ENCODE peak calls at places on chromosomes 2 and 18, in nine cellular contexts. One of them, this sample, is unnamed.

GRCh38 chr2:54708584-54709340 is 14.7 kb upstream of the EML6 start:
- DNase-seq in stimulated activated CD4-positive, alpha-beta T cell treated with anti-CD3 and anti-CD28 coated beads, Interleukin-2, amount 100 ng/mL, for 24 hours: peak; percentile 19
- DNase-seq in lower lobe of right lung: peak; percentile 60
- DNase-seq in HT-29: peak; percentile 54
- DNase-seq in NCI-H1694 treated with DMSO at 0.1 percent for 48 hours: no peak
- DNase-seq in right cardiac atrium: peak; percentile 82
- DNase-seq in SW 1271: no peak
- DNase-seq in HT1080: no peak
- DNase-seq in fibroblast of pulmonary artery: no peak
- DNase-seq in this sample: peak; percentile 15

GRCh38 chr2:217331577-217332139 is 471.8 kb upstream of the TNP1 start:
- DNase-seq in stimulated activated CD4-positive, alpha-beta T cell treated with anti-CD3 and anti-CD28 coated beads, Interleukin-2, amount 100 ng/mL, for 24 hours: no peak
- DNase-seq in lower lobe of right lung: no peak
- DNase-seq in HT-29: peak; percentile 64
- DNase-seq in NCI-H1694 treated with DMSO at 0.1 percent for 48 hours: no peak
- DNase-seq in right cardiac atrium: no peak
- DNase-seq in SW 1271: peak; percentile 29
- DNase-seq in HT1080: peak; percentile 79
- DNase-seq in fibroblast of pulmonary artery: peak; percentile 73
- DNase-seq in this sample: no peak

GRCh38 chr2:20186078-20186854 is 38.7 kb downstream of the SDC1 start:
- DNase-seq in stimulated activated CD4-positive, alpha-beta T cell treated with anti-CD3 and anti-CD28 coated beads, Interleukin-2, amount 100 ng/mL, for 24 hours: no peak
- DNase-seq in lower lobe of right lung: peak; percentile 71
- DNase-seq in HT-29: peak; percentile 84
- DNase-seq in NCI-H1694 treated with DMSO at 0.1 percent for 48 hours: no peak
- DNase-seq in right cardiac atrium: no peak
- DNase-seq in SW 1271: no peak
- DNase-seq in HT1080: peak; percentile 93
- DNase-seq in fibroblast of pulmonary artery: no peak
- DNase-seq in this sample: no peak

GRCh38 chr2:226985227-226985946 is 149.5 kb downstream of the RHBDD1 start:
- DNase-seq in stimulated activated CD4-positive, alpha-beta T cell treated with anti-CD3 and anti-CD28 coated beads, Interleukin-2, amount 100 ng/mL, for 24 hours: no peak
- DNase-seq in lower lobe of right lung: no peak
- DNase-seq in HT-29: peak; percentile 79
- DNase-seq in NCI-H1694 treated with DMSO at 0.1 percent for 48 hours: peak; percentile 97
- DNase-seq in right cardiac atrium: no peak
- DNase-seq in SW 1271: peak; percentile 43
- DNase-seq in HT1080: peak; percentile 66
- DNase-seq in fibroblast of pulmonary artery: peak; percentile 88
- DNase-seq in this sample: peak; percentile 28

GRCh38 chr18:9048808-9049494 is 53.5 kb upstream of the NDUFV2 start:
- DNase-seq in stimulated activated CD4-positive, alpha-beta T cell treated with anti-CD3 and anti-CD28 coated beads, Interleukin-2, amount 100 ng/mL, for 24 hours: no peak
- DNase-seq in lower lobe of right lung: no peak
- DNase-seq in HT-29: no peak
- DNase-seq in NCI-H1694 treated with DMSO at 0.1 percent for 48 hours: no peak
- DNase-seq in right cardiac atrium: no peak
- DNase-seq in SW 1271: no peak
- DNase-seq in HT1080: peak; percentile 79
- DNase-seq in fibroblast of pulmonary artery: peak; percentile 22
- DNase-seq in this sample: no peak

GRCh38 chr2:43218550-43219382 is 7.6 kb downstream of the ZFP36L2 start:
- DNase-seq in stimulated activated CD4-positive, alpha-beta T cell treated with anti-CD3 and anti-CD28 coated beads, Interleukin-2, amount 100 ng/mL, for 24 hours: peak; percentile 51
- DNase-seq in lower lobe of right lung: peak; percentile 84
- DNase-seq in HT-29: peak; percentile 54
- DNase-seq in NCI-H1694 treated with DMSO at 0.1 percent for 48 hours: no peak
- DNase-seq in right cardiac atrium: peak; percentile 83
- DNase-seq in SW 1271: no peak
- DNase-seq in HT1080: no peak
- DNase-seq in fibroblast of pulmonary artery: peak; percentile 18
- DNase-seq in this sample: peak; percentile 77

GRCh38 chr2:240913810-240914644 is 7.9 kb downstream of the CROCC2 start:
- DNase-seq in stimulated activated CD4-positive, alpha-beta T cell treated with anti-CD3 and anti-CD28 coated beads, Interleukin-2, amount 100 ng/mL, for 24 hours: peak; percentile 79
- DNase-seq in lower lobe of right lung: peak; percentile 72
- DNase-seq in HT-29: peak; percentile 41
- DNase-seq in NCI-H1694 treated with DMSO at 0.1 percent for 48 hours: peak; percentile 21
- DNase-seq in right cardiac atrium: peak; percentile 96
- DNase-seq in SW 1271: peak; percentile 22
- DNase-seq in HT1080: peak; percentile 28
- DNase-seq in fibroblast of pulmonary artery: peak; percentile 82
- DNase-seq in this sample: peak; percentile 77

GRCh38 chr2:128260239-128261138 is 58.2 kb downstream of the HS6ST1 start:
- DNase-seq in stimulated activated CD4-positive, alpha-beta T cell treated with anti-CD3 and anti-CD28 coated beads, Interleukin-2, amount 100 ng/mL, for 24 hours: no peak
- DNase-seq in lower lobe of right lung: no peak
- DNase-seq in HT-29: peak; percentile 79
- DNase-seq in NCI-H1694 treated with DMSO at 0.1 percent for 48 hours: no peak
- DNase-seq in right cardiac atrium: peak; percentile 89
- DNase-seq in SW 1271: no peak
- DNase-seq in HT1080: peak; percentile 86
- DNase-seq in fibroblast of pulmonary artery: peak; percentile 87
- DNase-seq in this sample: no peak

GRCh38 chr2:233108611-233109490 is 48.7 kb downstream of the INPP5D start:
- DNase-seq in stimulated activated CD4-positive, alpha-beta T cell treated with anti-CD3 and anti-CD28 coated beads, Interleukin-2, amount 100 ng/mL, for 24 hours: no peak
- DNase-seq in lower lobe of right lung: no peak
- DNase-seq in HT-29: no peak
- DNase-seq in NCI-H1694 treated with DMSO at 0.1 percent for 48 hours: no peak
- DNase-seq in right cardiac atrium: no peak
- DNase-seq in SW 1271: no peak
- DNase-seq in HT1080: no peak
- DNase-seq in fibroblast of pulmonary artery: no peak
- DNase-seq in this sample: no peak

GRCh38 chr2:100940766-100941645 is 61.1 kb upstream of the RPL31 start:
- DNase-seq in stimulated activated CD4-positive, alpha-beta T cell treated with anti-CD3 and anti-CD28 coated beads, Interleukin-2, amount 100 ng/mL, for 24 hours: peak; percentile 18
- DNase-seq in lower lobe of right lung: no peak
- DNase-seq in HT-29: no peak
- DNase-seq in NCI-H1694 treated with DMSO at 0.1 percent for 48 hours: no peak
- DNase-seq in right cardiac atrium: no peak
- DNase-seq in SW 1271: no peak
- DNase-seq in HT1080: no peak
- DNase-seq in fibroblast of pulmonary artery: no peak
- DNase-seq in this sample: no peak

GRCh38 chr2:48600917-48601316 is 16.7 kb upstream of the GTF2A1L start:
- DNase-seq in stimulated activated CD4-positive, alpha-beta T cell treated with anti-CD3 and anti-CD28 coated beads, Interleukin-2, amount 100 ng/mL, for 24 hours: no peak
- DNase-seq in lower lobe of right lung: no peak
- DNase-seq in HT-29: no peak
- DNase-seq in NCI-H1694 treated with DMSO at 0.1 percent for 48 hours: no peak
- DNase-seq in right cardiac atrium: no peak
- DNase-seq in SW 1271: no peak
- DNase-seq in HT1080: no peak
- DNase-seq in fibroblast of pulmonary artery: peak; percentile 60
- DNase-seq in this sample: no peak

GRCh38 chr2:135909976-135910375 is 33.7 kb upstream of the MCM6 start:
- DNase-seq in stimulated activated CD4-positive, alpha-beta T cell treated with anti-CD3 and anti-CD28 coated beads, Interleukin-2, amount 100 ng/mL, for 24 hours: no peak
- DNase-seq in lower lobe of right lung: no peak
- DNase-seq in HT-29: no peak
- DNase-seq in NCI-H1694 treated with DMSO at 0.1 percent for 48 hours: no peak
- DNase-seq in right cardiac atrium: no peak
- DNase-seq in SW 1271: peak; percentile 13
- DNase-seq in HT1080: no peak
- DNase-seq in fibroblast of pulmonary artery: peak; percentile 48
- DNase-seq in this sample: no peak

GRCh38 chr18:2480536-2480935 is 90.8 kb downstream of the METTL4 start:
- DNase-seq in stimulated activated CD4-positive, alpha-beta T cell treated with anti-CD3 and anti-CD28 coated beads, Interleukin-2, amount 100 ng/mL, for 24 hours: no peak
- DNase-seq in lower lobe of right lung: no peak
- DNase-seq in HT-29: no peak
- DNase-seq in NCI-H1694 treated with DMSO at 0.1 percent for 48 hours: no peak
- DNase-seq in right cardiac atrium: no peak
- DNase-seq in SW 1271: no peak
- DNase-seq in HT1080: no peak
- DNase-seq in fibroblast of pulmonary artery: no peak
- DNase-seq in this sample: no peak

GRCh38 chr18:26614374-26614773 is 66.0 kb upstream of the KCTD1 start:
- DNase-seq in stimulated activated CD4-positive, alpha-beta T cell treated with anti-CD3 and anti-CD28 coated beads, Interleukin-2, amount 100 ng/mL, for 24 hours: no peak
- DNase-seq in lower lobe of right lung: no peak
- DNase-seq in HT-29: no peak
- DNase-seq in NCI-H1694 treated with DMSO at 0.1 percent for 48 hours: no peak
- DNase-seq in right cardiac atrium: no peak
- DNase-seq in SW 1271: no peak
- DNase-seq in HT1080: no peak
- DNase-seq in fibroblast of pulmonary artery: no peak
- DNase-seq in this sample: no peak

GRCh38 chr2:204628926-204629661 is 83.8 kb downstream of the PARD3B start:
- DNase-seq in stimulated activated CD4-positive, alpha-beta T cell treated with anti-CD3 and anti-CD28 coated beads, Interleukin-2, amount 100 ng/mL, for 24 hours: no peak
- DNase-seq in lower lobe of right lung: no peak
- DNase-seq in HT-29: no peak
- DNase-seq in NCI-H1694 treated with DMSO at 0.1 percent for 48 hours: no peak
- DNase-seq in right cardiac atrium: no peak
- DNase-seq in SW 1271: no peak
- DNase-seq in HT1080: peak; percentile 46
- DNase-seq in fibroblast of pulmonary artery: peak; percentile 50
- DNase-seq in this sample: no peak

GRCh38 chr2:197620113-197620512 is 55.3 kb downstream of the RFTN2 start:
- DNase-seq in stimulated activated CD4-positive, alpha-beta T cell treated with anti-CD3 and anti-CD28 coated beads, Interleukin-2, amount 100 ng/mL, for 24 hours: no peak
- DNase-seq in lower lobe of right lung: no peak
- DNase-seq in HT-29: no peak
- DNase-seq in NCI-H1694 treated with DMSO at 0.1 percent for 48 hours: no peak
- DNase-seq in right cardiac atrium: no peak
- DNase-seq in SW 1271: no peak
- DNase-seq in HT1080: no peak
- DNase-seq in fibroblast of pulmonary artery: peak; percentile 42
- DNase-seq in this sample: no peak

GRCh38 chr18:58080516-58080915 is 36.5 kb downstream of the NEDD4L start:
- DNase-seq in stimulated activated CD4-positive, alpha-beta T cell treated with anti-CD3 and anti-CD28 coated beads, Interleukin-2, amount 100 ng/mL, for 24 hours: no peak
- DNase-seq in lower lobe of right lung: no peak
- DNase-seq in HT-29: no peak
- DNase-seq in NCI-H1694 treated with DMSO at 0.1 percent for 48 hours: no peak
- DNase-seq in right cardiac atrium: no peak
- DNase-seq in SW 1271: no peak
- DNase-seq in HT1080: no peak
- DNase-seq in fibroblast of pulmonary artery: no peak
- DNase-seq in this sample: no peak

GRCh38 chr2:150376627-150377335 is 110.7 kb downstream of the RND3 start:
- DNase-seq in stimulated activated CD4-positive, alpha-beta T cell treated with anti-CD3 and anti-CD28 coated beads, Interleukin-2, amount 100 ng/mL, for 24 hours: no peak
- DNase-seq in lower lobe of right lung: no peak
- DNase-seq in HT-29: no peak
- DNase-seq in NCI-H1694 treated with DMSO at 0.1 percent for 48 hours: no peak
- DNase-seq in right cardiac atrium: no peak
- DNase-seq in SW 1271: no peak
- DNase-seq in HT1080: no peak
- DNase-seq in fibroblast of pulmonary artery: peak; percentile 52
- DNase-seq in this sample: no peak

GRCh38 chr2:11427224-11427623 is 38.7 kb downstream of the E2F6 start:
- DNase-seq in stimulated activated CD4-positive, alpha-beta T cell treated with anti-CD3 and anti-CD28 coated beads, Interleukin-2, amount 100 ng/mL, for 24 hours: no peak
- DNase-seq in lower lobe of right lung: no peak
- DNase-seq in HT-29: no peak
- DNase-seq in NCI-H1694 treated with DMSO at 0.1 percent for 48 hours: no peak
- DNase-seq in right cardiac atrium: no peak
- DNase-seq in SW 1271: no peak
- DNase-seq in HT1080: no peak
- DNase-seq in fibroblast of pulmonary artery: no peak
- DNase-seq in this sample: no peak

GRCh38 chr18:36075862-36076587 is 8.7 kb upstream of the RPRD1A start:
- DNase-seq in stimulated activated CD4-positive, alpha-beta T cell treated with anti-CD3 and anti-CD28 coated beads, Interleukin-2, amount 100 ng/mL, for 24 hours: no peak
- DNase-seq in lower lobe of right lung: no peak
- DNase-seq in HT-29: no peak
- DNase-seq in NCI-H1694 treated with DMSO at 0.1 percent for 48 hours: no peak
- DNase-seq in right cardiac atrium: no peak
- DNase-seq in SW 1271: no peak
- DNase-seq in HT1080: peak; percentile 45
- DNase-seq in fibroblast of pulmonary artery: peak; percentile 81
- DNase-seq in this sample: no peak

GRCh38 chr2:227623225-227623624 is 5.9 kb downstream of the SCYGR4 start:
- DNase-seq in stimulated activated CD4-positive, alpha-beta T cell treated with anti-CD3 and anti-CD28 coated beads, Interleukin-2, amount 100 ng/mL, for 24 hours: no peak
- DNase-seq in lower lobe of right lung: no peak
- DNase-seq in HT-29: peak; percentile 22
- DNase-seq in NCI-H1694 treated with DMSO at 0.1 percent for 48 hours: no peak
- DNase-seq in right cardiac atrium: no peak
- DNase-seq in SW 1271: peak; percentile 21
- DNase-seq in HT1080: peak; percentile 66
- DNase-seq in fibroblast of pulmonary artery: peak; percentile 82
- DNase-seq in this sample: no peak

GRCh38 chr2:41400057-41400665 is 647.7 kb upstream of the PKDCC start:
- DNase-seq in stimulated activated CD4-positive, alpha-beta T cell treated with anti-CD3 and anti-CD28 coated beads, Interleukin-2, amount 100 ng/mL, for 24 hours: no peak
- DNase-seq in lower lobe of right lung: no peak
- DNase-seq in HT-29: peak; percentile 12
- DNase-seq in NCI-H1694 treated with DMSO at 0.1 percent for 48 hours: peak; percentile 72
- DNase-seq in right cardiac atrium: no peak
- DNase-seq in SW 1271: peak; percentile 15
- DNase-seq in HT1080: peak; percentile 50
- DNase-seq in fibroblast of pulmonary artery: peak; percentile 22
- DNase-seq in this sample: no peak

GRCh38 chr2:181839811-181840210 is 51.7 kb upstream of the ITPRID2 start:
- DNase-seq in stimulated activated CD4-positive, alpha-beta T cell treated with anti-CD3 and anti-CD28 coated beads, Interleukin-2, amount 100 ng/mL, for 24 hours: no peak
- DNase-seq in lower lobe of right lung: no peak
- DNase-seq in HT-29: no peak
- DNase-seq in NCI-H1694 treated with DMSO at 0.1 percent for 48 hours: no peak
- DNase-seq in right cardiac atrium: no peak
- DNase-seq in SW 1271: no peak
- DNase-seq in HT1080: no peak
- DNase-seq in fibroblast of pulmonary artery: no peak
- DNase-seq in this sample: no peak

GRCh38 chr18:54828290-54828871 is at the start of gene RAB27B:
- DNase-seq in stimulated activated CD4-positive, alpha-beta T cell treated with anti-CD3 and anti-CD28 coated beads, Interleukin-2, amount 100 ng/mL, for 24 hours: peak; percentile 75
- DNase-seq in lower lobe of right lung: peak; percentile 89
- DNase-seq in HT-29: peak; percentile 79
- DNase-seq in NCI-H1694 treated with DMSO at 0.1 percent for 48 hours: no peak
- DNase-seq in right cardiac atrium: peak; percentile 71
- DNase-seq in SW 1271: peak; percentile 74
- DNase-seq in HT1080: peak; percentile 94
- DNase-seq in fibroblast of pulmonary artery: peak; percentile 84
- DNase-seq in this sample: no peak

GRCh38 chr18:6731197-6731596 is 1.7 kb downstream of the ARHGAP28 start:
- DNase-seq in stimulated activated CD4-positive, alpha-beta T cell treated with anti-CD3 and anti-CD28 coated beads, Interleukin-2, amount 100 ng/mL, for 24 hours: no peak
- DNase-seq in lower lobe of right lung: no peak
- DNase-seq in HT-29: no peak
- DNase-seq in NCI-H1694 treated with DMSO at 0.1 percent for 48 hours: no peak
- DNase-seq in right cardiac atrium: no peak
- DNase-seq in SW 1271: no peak
- DNase-seq in HT1080: no peak
- DNase-seq in fibroblast of pulmonary artery: peak; percentile 38
- DNase-seq in this sample: no peak

GRCh38 chr2:101803128-101803527 is 105.6 kb downstream of the MAP4K4 start:
- DNase-seq in stimulated activated CD4-positive, alpha-beta T cell treated with anti-CD3 and anti-CD28 coated beads, Interleukin-2, amount 100 ng/mL, for 24 hours: no peak
- DNase-seq in lower lobe of right lung: no peak
- DNase-seq in HT-29: no peak
- DNase-seq in NCI-H1694 treated with DMSO at 0.1 percent for 48 hours: no peak
- DNase-seq in right cardiac atrium: no peak
- DNase-seq in SW 1271: peak; percentile 37
- DNase-seq in HT1080: peak; percentile 64
- DNase-seq in fibroblast of pulmonary artery: peak; percentile 60
- DNase-seq in this sample: no peak

GRCh38 chr2:200901459-200902072 is 12.4 kb downstream of the NIF3L1 start:
- DNase-seq in stimulated activated CD4-positive, alpha-beta T cell treated with anti-CD3 and anti-CD28 coated beads, Interleukin-2, amount 100 ng/mL, for 24 hours: peak; percentile 58
- DNase-seq in lower lobe of right lung: peak; percentile 50
- DNase-seq in HT-29: peak; percentile 90
- DNase-seq in NCI-H1694 treated with DMSO at 0.1 percent for 48 hours: peak; percentile 91
- DNase-seq in right cardiac atrium: peak; percentile 59
- DNase-seq in SW 1271: peak; percentile 91
- DNase-seq in HT1080: peak; percentile 91
- DNase-seq in fibroblast of pulmonary artery: peak; percentile 94
- DNase-seq in this sample: peak; percentile 89

GRCh38 chr18:58793361-58793760 is 71.3 kb upstream of the ZNF532 start:
- DNase-seq in stimulated activated CD4-positive, alpha-beta T cell treated with anti-CD3 and anti-CD28 coated beads, Interleukin-2, amount 100 ng/mL, for 24 hours: no peak
- DNase-seq in lower lobe of right lung: no peak
- DNase-seq in HT-29: no peak
- DNase-seq in NCI-H1694 treated with DMSO at 0.1 percent for 48 hours: no peak
- DNase-seq in right cardiac atrium: no peak
- DNase-seq in SW 1271: no peak
- DNase-seq in HT1080: peak; percentile 68
- DNase-seq in fibroblast of pulmonary artery: peak; percentile 86
- DNase-seq in this sample: no peak

GRCh38 chr2:216362730-216363129 is 9.6 kb downstream of the MARCHF4 start:
- DNase-seq in stimulated activated CD4-positive, alpha-beta T cell treated with anti-CD3 and anti-CD28 coated beads, Interleukin-2, amount 100 ng/mL, for 24 hours: no peak
- DNase-seq in lower lobe of right lung: no peak
- DNase-seq in HT-29: no peak
- DNase-seq in NCI-H1694 treated with DMSO at 0.1 percent for 48 hours: no peak
- DNase-seq in right cardiac atrium: no peak
- DNase-seq in SW 1271: peak; percentile 15
- DNase-seq in HT1080: peak; percentile 90
- DNase-seq in fibroblast of pulmonary artery: peak; percentile 94
- DNase-seq in this sample: no peak

GRCh38 chr2:135557533-135557932 is 26.2 kb downstream of the R3HDM1 start:
- DNase-seq in stimulated activated CD4-positive, alpha-beta T cell treated with anti-CD3 and anti-CD28 coated beads, Interleukin-2, amount 100 ng/mL, for 24 hours: no peak
- DNase-seq in lower lobe of right lung: no peak
- DNase-seq in HT-29: no peak
- DNase-seq in NCI-H1694 treated with DMSO at 0.1 percent for 48 hours: no peak
- DNase-seq in right cardiac atrium: no peak
- DNase-seq in SW 1271: no peak
- DNase-seq in HT1080: no peak
- DNase-seq in fibroblast of pulmonary artery: no peak
- DNase-seq in this sample: no peak

GRCh38 chr2:84306361-84306760 is 152.7 kb downstream of the SUCLG1 start:
- DNase-seq in stimulated activated CD4-positive, alpha-beta T cell treated with anti-CD3 and anti-CD28 coated beads, Interleukin-2, amount 100 ng/mL, for 24 hours: no peak
- DNase-seq in lower lobe of right lung: no peak
- DNase-seq in HT-29: no peak
- DNase-seq in NCI-H1694 treated with DMSO at 0.1 percent for 48 hours: no peak
- DNase-seq in right cardiac atrium: no peak
- DNase-seq in SW 1271: no peak
- DNase-seq in HT1080: no peak
- DNase-seq in fibroblast of pulmonary artery: no peak
- DNase-seq in this sample: no peak

This sample was measured in germinal center.